ENCODE peak calls at places on chromosomes 13 and 19, in seven cellular contexts. W is HEK293T, Y is brain microvascular endothelial cell, R is NCI-H774, H is caudate nucleus, U is T follicular helper cell, O is hepatic stellate cell. G is an unnamed sample.

GRCh38 chr13:64527561-64527960 is 2702.6 kb downstream of the PCDH9 start:
- DNase-seq in W (no peak), Y (no peak), R (no peak), H (no peak), U (no peak), O (no peak), G (no peak)

GRCh38 chr19:17159466-17160393 is 55.4 kb upstream of the USE1 start:
- DNase-seq in W (no peak), Y (no peak), R (no peak), H (no peak), U (no peak), O (no peak), G (no peak)

GRCh38 chr19:36258028-36258875 is 43.3 kb downstream of the ZNF146 start:
- DNase-seq in W (no peak), Y (no peak), R (no peak), H (no peak), U (no peak), O (no peak), G (no peak)

GRCh38 chr19:29516821-29517395 is 8.9 kb upstream of the VSTM2B start:
- DNase-seq in W (no peak), Y (no peak), R (no peak), H (no peak), U (no peak), O (no peak), G (no peak)

GRCh38 chr13:25046985-25047660 is 48.8 kb upstream of the PABPC3 start:
- DNase-seq in W (peak), Y (peak), R (no peak), H (peak), U (no peak), O (peak), G (no peak)

GRCh38 chr13:113005076-113005865 is 36.3 kb downstream of the MCF2L start:
- DNase-seq in W (no peak), Y (no peak), R (no peak), H (no peak), U (no peak), O (no peak), G (no peak)

GRCh38 chr13:103168901-103169508 is 102.8 kb upstream of the SLC10A2 start:
- DNase-seq in W (no peak), Y (no peak), R (no peak), H (no peak), U (no peak), O (no peak), G (no peak)

GRCh38 chr19:3613765-3614661 is 7.3 kb upstream of the TBXA2R start:
- DNase-seq in W (no peak), Y (no peak), R (no peak), H (no peak), U (no peak), O (no peak), G (no peak)

GRCh38 chr13:99898421-99898820 is 73.1 kb downstream of the ZIC5 start:
- DNase-seq in W (no peak), Y (no peak), R (no peak), H (no peak), U (no peak), O (no peak), G (no peak)

GRCh38 chr13:48600374-48601364 is 53.1 kb upstream of the CYSLTR2 start:
- DNase-seq in W (no peak), Y (peak), R (no peak), H (no peak), U (no peak), O (no peak), G (no peak)

GRCh38 chr19:55638864-55639359 is 1.9 kb upstream of the ZNF580 start:
- DNase-seq in W (peak), Y (no peak), R (no peak), H (no peak), U (no peak), O (no peak), G (no peak)

GRCh38 chr19:58305065-58305931 is at the start of gene ERVK3-1:
- DNase-seq in W (peak), Y (peak), R (peak), H (peak), U (peak), O (peak), G (peak)

GRCh38 chr19:17530586-17530985 is 19.1 kb downstream of the PGLS start:
- DNase-seq in W (no peak), Y (no peak), R (peak), H (no peak), U (no peak), O (no peak), G (no peak)

GRCh38 chr19:17491287-17491686 is 20.2 kb upstream of the PGLS start:
- DNase-seq in W (no peak), Y (no peak), R (no peak), H (peak), U (no peak), O (no peak), G (no peak)

GRCh38 chr13:29496241-29496712 is 99.2 kb downstream of the SLC7A1 start:
- DNase-seq in W (no peak), Y (no peak), R (no peak), H (no peak), U (no peak), O (no peak), G (no peak)

GRCh38 chr19:58170860-58171259 is 12.0 kb upstream of the ZNF274 start:
- DNase-seq in W (no peak), Y (peak), R (no peak), H (no peak), U (no peak), O (no peak), G (no peak)

GRCh38 chr19:14632286-14632685 is 42.4 kb downstream of the ADGRE3 start:
- DNase-seq in W (peak), Y (peak), R (no peak), H (no peak), U (no peak), O (no peak), G (no peak)

GRCh38 chr19:33024398-33024797 is 40.3 kb downstream of the RHPN2 start:
- DNase-seq in W (no peak), Y (no peak), R (no peak), H (no peak), U (no peak), O (no peak), G (no peak)